ENCODE peak calls at places on chromosomes 4 and X, in five cellular contexts. One of them, this sample, is unnamed.

GRCh38 chr4:141413366-141413765 is 192.7 kb downstream of the ZNF330 start:
- DNase-seq in effector memory CD4-positive, alpha-beta T cell: no peak
- DNase-seq in MCF 10A: no peak
- DNase-seq in COR-L47: no peak
- DNase-seq in A549: no peak
- DNase-seq in this sample: no peak

GRCh38 chr4:59161249-59161648 is 2038.9 kb upstream of the ADGRL3 start:
- DNase-seq in effector memory CD4-positive, alpha-beta T cell: no peak
- DNase-seq in MCF 10A: no peak
- DNase-seq in COR-L47: no peak
- DNase-seq in A549: no peak
- DNase-seq in this sample: no peak

GRCh38 chr4:83361416-83362196 is 27.0 kb upstream of the HPSE start:
- DNase-seq in effector memory CD4-positive, alpha-beta T cell: no peak
- DNase-seq in MCF 10A: no peak
- DNase-seq in COR-L47: no peak
- DNase-seq in A549: no peak
- DNase-seq in this sample: no peak

GRCh38 chrX:29397506-29397905 is 810.3 kb downstream of the IL1RAPL1 start:
- DNase-seq in effector memory CD4-positive, alpha-beta T cell: no peak
- DNase-seq in MCF 10A: no peak
- DNase-seq in COR-L47: no peak
- DNase-seq in A549: no peak
- DNase-seq in this sample: peak

GRCh38 chrX:41377624-41378023 is 43.7 kb downstream of the DDX3X start:
- DNase-seq in effector memory CD4-positive, alpha-beta T cell: no peak
- DNase-seq in MCF 10A: peak
- DNase-seq in COR-L47: no peak
- DNase-seq in A549: no peak
- DNase-seq in this sample: peak

GRCh38 chr4:157702821-157703220 is 470.0 kb downstream of the GASK1B start:
- DNase-seq in effector memory CD4-positive, alpha-beta T cell: no peak
- DNase-seq in MCF 10A: no peak
- DNase-seq in COR-L47: no peak
- DNase-seq in A549: no peak
- DNase-seq in this sample: no peak

GRCh38 chrX:45172890-45173289 is 27.8 kb downstream of the DIPK2B start:
- DNase-seq in effector memory CD4-positive, alpha-beta T cell: no peak
- DNase-seq in MCF 10A: peak
- DNase-seq in COR-L47: no peak
- DNase-seq in A549: peak
- DNase-seq in this sample: peak

GRCh38 chr4:10180927-10181744 is 64.5 kb upstream of the WDR1 start:
- DNase-seq in effector memory CD4-positive, alpha-beta T cell: no peak
- DNase-seq in MCF 10A: peak
- DNase-seq in COR-L47: no peak
- DNase-seq in A549: no peak
- DNase-seq in this sample: no peak

GRCh38 chr4:173505924-173506779 is 23.9 kb downstream of the HAND2 start:
- DNase-seq in effector memory CD4-positive, alpha-beta T cell: peak
- DNase-seq in MCF 10A: peak
- DNase-seq in COR-L47: peak
- DNase-seq in A549: peak
- DNase-seq in this sample: peak

GRCh38 chr4:177547985-177548384 is 105.7 kb upstream of the AGA start:
- DNase-seq in effector memory CD4-positive, alpha-beta T cell: no peak
- DNase-seq in MCF 10A: no peak
- DNase-seq in COR-L47: no peak
- DNase-seq in A549: no peak
- DNase-seq in this sample: no peak

GRCh38 chr4:99848576-99848975 is 31.9 kb downstream of the DAPP1 start:
- DNase-seq in effector memory CD4-positive, alpha-beta T cell: no peak
- DNase-seq in MCF 10A: no peak
- DNase-seq in COR-L47: no peak
- DNase-seq in A549: no peak
- DNase-seq in this sample: no peak

GRCh38 chr4:85092536-85092935 is 126.0 kb upstream of the WDFY3 start:
- DNase-seq in effector memory CD4-positive, alpha-beta T cell: no peak
- DNase-seq in MCF 10A: no peak
- DNase-seq in COR-L47: no peak
- DNase-seq in A549: no peak
- DNase-seq in this sample: no peak

GRCh38 chrX:97126020-97126419 is 242.3 kb downstream of the RPA4 start:
- DNase-seq in effector memory CD4-positive, alpha-beta T cell: no peak
- DNase-seq in MCF 10A: peak
- DNase-seq in COR-L47: no peak
- DNase-seq in A549: no peak
- DNase-seq in this sample: peak

GRCh38 chrX:110346681-110347080 is 12.0 kb upstream of the RTL9 start:
- DNase-seq in effector memory CD4-positive, alpha-beta T cell: no peak
- DNase-seq in MCF 10A: no peak
- DNase-seq in COR-L47: no peak
- DNase-seq in A549: no peak
- DNase-seq in this sample: no peak

GRCh38 chrX:143536176-143536575 is 18.9 kb upstream of the SPANXN3 start:
- DNase-seq in effector memory CD4-positive, alpha-beta T cell: no peak
- DNase-seq in MCF 10A: peak
- DNase-seq in COR-L47: peak
- DNase-seq in A549: no peak
- DNase-seq in this sample: no peak

GRCh38 chr4:113636438-113636818 is 125.1 kb downstream of the CAMK2D start:
- DNase-seq in effector memory CD4-positive, alpha-beta T cell: no peak
- DNase-seq in MCF 10A: no peak
- DNase-seq in COR-L47: no peak
- DNase-seq in A549: no peak
- DNase-seq in this sample: no peak

GRCh38 chr4:140829825-140830224 is 73.6 kb upstream of the TBC1D9 start:
- DNase-seq in effector memory CD4-positive, alpha-beta T cell: no peak
- DNase-seq in MCF 10A: no peak
- DNase-seq in COR-L47: no peak
- DNase-seq in A549: no peak
- DNase-seq in this sample: no peak

GRCh38 chrX:18886005-18886343 is 97.9 kb downstream of the PHKA2 start:
- DNase-seq in effector memory CD4-positive, alpha-beta T cell: no peak
- DNase-seq in MCF 10A: no peak
- DNase-seq in COR-L47: no peak
- DNase-seq in A549: no peak
- DNase-seq in this sample: no peak

GRCh38 chr4:107094332-107094731 is 58.2 kb upstream of the DKK2 start:
- DNase-seq in effector memory CD4-positive, alpha-beta T cell: no peak
- DNase-seq in MCF 10A: peak
- DNase-seq in COR-L47: peak
- DNase-seq in A549: no peak
- DNase-seq in this sample: peak

GRCh38 chrX:154348646-154349358 is 25.6 kb downstream of the FLNA start:
- DNase-seq in effector memory CD4-positive, alpha-beta T cell: no peak
- DNase-seq in MCF 10A: no peak
- DNase-seq in COR-L47: no peak
- DNase-seq in A549: peak
- DNase-seq in this sample: no peak

GRCh38 chr4:1033840-1034551 is 22.6 kb downstream of the FGFRL1 start:
- DNase-seq in effector memory CD4-positive, alpha-beta T cell: no peak
- DNase-seq in MCF 10A: no peak
- DNase-seq in COR-L47: no peak
- DNase-seq in A549: no peak
- DNase-seq in this sample: no peak

GRCh38 chr4:1363540-1363939 is 16.5 kb downstream of the UVSSA start:
- DNase-seq in effector memory CD4-positive, alpha-beta T cell: no peak
- DNase-seq in MCF 10A: no peak
- DNase-seq in COR-L47: no peak
- DNase-seq in A549: no peak
- DNase-seq in this sample: no peak

GRCh38 chrX:20531667-20532066 is 265.0 kb upstream of the RPS6KA3 start:
- DNase-seq in effector memory CD4-positive, alpha-beta T cell: no peak
- DNase-seq in MCF 10A: peak
- DNase-seq in COR-L47: no peak
- DNase-seq in A549: peak
- DNase-seq in this sample: peak

GRCh38 chr4:111501946-111502345 is 643.3 kb upstream of the FAM241A start:
- DNase-seq in effector memory CD4-positive, alpha-beta T cell: no peak
- DNase-seq in MCF 10A: no peak
- DNase-seq in COR-L47: no peak
- DNase-seq in A549: no peak
- DNase-seq in this sample: no peak

GRCh38 chr4:144646523-144647094 is 653 bp downstream of the HHIP start:
- DNase-seq in effector memory CD4-positive, alpha-beta T cell: no peak
- DNase-seq in MCF 10A: peak
- DNase-seq in COR-L47: peak
- DNase-seq in A549: no peak
- DNase-seq in this sample: peak

GRCh38 chr4:38902695-38903094 is 35.1 kb downstream of the FAM114A1 start:
- DNase-seq in effector memory CD4-positive, alpha-beta T cell: no peak
- DNase-seq in MCF 10A: peak
- DNase-seq in COR-L47: peak
- DNase-seq in A549: peak
- DNase-seq in this sample: no peak

GRCh38 chr4:101200561-101200960 is 146.8 kb downstream of the PPP3CA start:
- DNase-seq in effector memory CD4-positive, alpha-beta T cell: no peak
- DNase-seq in MCF 10A: peak
- DNase-seq in COR-L47: no peak
- DNase-seq in A549: peak
- DNase-seq in this sample: peak

This sample was measured in mesenchymal stem cell.